ENCODE peak calls at places on chromosome 7, in ten cellular contexts. Y, F, W, L, C, R, B, O, D and J are unnamed samples.

GRCh38 chr7:12378389-12378788 is 25.3 kb downstream of the VWDE start:
- DNase-seq in Y (no peak), F (no peak), W (no peak), L (no peak), C (no peak), R (peak), B (no peak), O (no peak), D (no peak), J (no peak)

GRCh38 chr7:5653661-5654060 is 127.8 kb downstream of the RNF216 start:
- DNase-seq in Y (no peak), F (no peak), W (no peak), L (no peak), C (no peak), R (no peak), B (no peak), O (no peak), D (no peak), J (no peak)

GRCh38 chr7:4561775-4562174 is 120.3 kb upstream of the FOXK1 start:
- DNase-seq in Y (no peak), F (no peak), W (no peak), L (no peak), C (no peak), R (no peak), B (no peak), O (no peak), D (no peak), J (no peak)

GRCh38 chr7:47968852-47969774 is 10.3 kb downstream of the HUS1 start:
- DNase-seq in Y (no peak), F (peak), W (no peak), L (peak), C (peak), R (peak), B (peak), O (peak), D (peak), J (peak)

GRCh38 chr7:323410-323809 is 33.4 kb downstream of the FOXL3 start:
- DNase-seq in Y (no peak), F (no peak), W (no peak), L (no peak), C (no peak), R (no peak), B (no peak), O (no peak), D (no peak), J (no peak)

GRCh38 chr7:126570845-126571244 is 681.9 kb downstream of the GRM8 start:
- DNase-seq in Y (no peak), F (no peak), W (no peak), L (no peak), C (no peak), R (peak), B (no peak), O (no peak), D (no peak), J (no peak)

GRCh38 chr7:136033413-136034031 is 56.4 kb upstream of the MTPN start:
- DNase-seq in Y (no peak), F (no peak), W (no peak), L (no peak), C (no peak), R (peak), B (peak), O (peak), D (no peak), J (no peak)

GRCh38 chr7:135519233-135519688 is 9.4 kb upstream of the CNOT4 start:
- DNase-seq in Y (no peak), F (no peak), W (no peak), L (no peak), C (no peak), R (no peak), B (no peak), O (no peak), D (no peak), J (no peak)

GRCh38 chr7:801940-802364 is 30.3 kb upstream of the SUN1 start:
- DNase-seq in Y (no peak), F (peak), W (no peak), L (peak), C (peak), R (peak), B (peak), O (peak), D (peak), J (peak)

GRCh38 chr7:271266-272107 is 18.5 kb upstream of the FOXL3 start:
- DNase-seq in Y (no peak), F (no peak), W (peak), L (no peak), C (no peak), R (peak), B (no peak), O (no peak), D (no peak), J (no peak)

GRCh38 chr7:141103847-141104429 is 30.1 kb downstream of the TMEM178B start:
- DNase-seq in Y (no peak), F (no peak), W (no peak), L (no peak), C (no peak), R (no peak), B (no peak), O (no peak), D (no peak), J (no peak)

GRCh38 chr7:145700488-145700887 is 416.1 kb upstream of the CNTNAP2 start:
- DNase-seq in Y (no peak), F (no peak), W (no peak), L (no peak), C (no peak), R (no peak), B (no peak), O (no peak), D (no peak), J (no peak)

GRCh38 chr7:86933295-86933845 is 126.1 kb downstream of the ELAPOR2 start:
- DNase-seq in Y (no peak), F (no peak), W (no peak), L (no peak), C (no peak), R (no peak), B (no peak), O (no peak), D (no peak), J (no peak)

GRCh38 chr7:46449743-46450142 is 528.7 kb upstream of the IGFBP3 start:
- DNase-seq in Y (no peak), F (no peak), W (no peak), L (no peak), C (no peak), R (no peak), B (no peak), O (no peak), D (peak), J (no peak)

GRCh38 chr7:74452748-74453320 is 872 bp upstream of the GTF2IRD1 start:
- DNase-seq in Y (no peak), F (no peak), W (no peak), L (peak), C (peak), R (peak), B (peak), O (peak), D (no peak), J (no peak)

GRCh38 chr7:70143089-70144044 is 545.1 kb downstream of the AUTS2 start:
- DNase-seq in Y (no peak), F (peak), W (no peak), L (no peak), C (no peak), R (no peak), B (no peak), O (no peak), D (peak), J (no peak)

GRCh38 chr7:81525901-81526300 is 243.9 kb downstream of the HGF start:
- DNase-seq in Y (no peak), F (no peak), W (no peak), L (no peak), C (no peak), R (peak), B (no peak), O (no peak), D (no peak), J (no peak)

GRCh38 chr7:42170724-42171123 is 66.3 kb downstream of the GLI3 start:
- DNase-seq in Y (no peak), F (no peak), W (no peak), L (no peak), C (no peak), R (no peak), B (no peak), O (no peak), D (peak), J (no peak)

GRCh38 chr7:116797611-116798010 is 64.8 kb upstream of the CAPZA2 start:
- DNase-seq in Y (no peak), F (no peak), W (no peak), L (no peak), C (peak), R (peak), B (no peak), O (peak), D (peak), J (no peak)

GRCh38 chr7:45088821-45089313 is at the start of gene NACAD:
- DNase-seq in Y (no peak), F (no peak), W (no peak), L (peak), C (no peak), R (no peak), B (peak), O (peak), D (no peak), J (peak)

GRCh38 chr7:112515989-112516388 is 35.2 kb downstream of the LSMEM1 start:
- DNase-seq in Y (no peak), F (no peak), W (no peak), L (no peak), C (no peak), R (no peak), B (no peak), O (no peak), D (no peak), J (no peak)

GRCh38 chr7:117808910-117809705 is 64.1 kb downstream of the CTTNBP2 start:
- DNase-seq in Y (no peak), F (peak), W (no peak), L (no peak), C (no peak), R (no peak), B (no peak), O (no peak), D (no peak), J (no peak)

GRCh38 chr7:50393076-50393475 is 57.1 kb downstream of the FIGNL1 start:
- DNase-seq in Y (no peak), F (no peak), W (no peak), L (no peak), C (no peak), R (no peak), B (no peak), O (no peak), D (no peak), J (no peak)

GRCh38 chr7:128021361-128021760 is 9.9 kb downstream of the LRRC4 start:
- DNase-seq in Y (no peak), F (no peak), W (no peak), L (no peak), C (no peak), R (no peak), B (no peak), O (no peak), D (peak), J (no peak)

GRCh38 chr7:105675873-105676484 is 94.7 kb upstream of the EFCAB10 start:
- DNase-seq in Y (no peak), F (peak), W (peak), L (peak), C (no peak), R (no peak), B (no peak), O (peak), D (no peak), J (no peak)

GRCh38 chr7:77453531-77453930 is 37.4 kb upstream of the GSAP start:
- DNase-seq in Y (no peak), F (no peak), W (no peak), L (no peak), C (no peak), R (peak), B (no peak), O (no peak), D (no peak), J (no peak)

GRCh38 chr7:47619806-47620205 is 37.9 kb upstream of the TNS3 start:
- DNase-seq in Y (no peak), F (no peak), W (no peak), L (no peak), C (no peak), R (no peak), B (no peak), O (no peak), D (no peak), J (no peak)